ENCODE peak calls at places on chromosomes 16 and 17, in six cellular contexts. H, S, G, E, J and F are unnamed samples.

GRCh38 chr16:188674-189073 is 8.4 kb downstream of the HBQ1 start:
- DNase-seq in H (peak; percentile 52), J (no peak), S (no peak), G (no peak), E (no peak), F (no peak)

GRCh38 chr16:86025706-86026105 is 126.7 kb downstream of the IRF8 start:
- DNase-seq in G (no peak), J (no peak), S (no peak), E (no peak), H (no peak), F (no peak)

GRCh38 chr17:73423159-73423715 is 111.4 kb upstream of the CDC42EP4 start:
- DNase-seq in S (no peak), G (no peak), E (no peak), J (no peak), H (no peak), F (no peak)

GRCh38 chr16:56747486-56748045 is 17.6 kb downstream of the NUP93 start:
- DNase-seq in E (no peak), S (no peak), H (no peak), J (no peak), G (no peak), F (no peak)

GRCh38 chr16:17529982-17530760 is 59.4 kb upstream of the XYLT1 start:
- DNase-seq in H (peak; percentile 69), E (no peak), G (no peak), J (no peak), S (no peak), F (no peak)

GRCh38 chr16:4591706-4592470 is 22.8 kb downstream of the UBALD1 start:
- DNase-seq in S (no peak), J (no peak), E (no peak), H (no peak), G (no peak), F (no peak)

GRCh38 chr16:66287916-66288315 is 78.6 kb upstream of the CDH5 start:
- DNase-seq in S (no peak), J (no peak), G (no peak), E (no peak), H (no peak), F (no peak)

GRCh38 chr16:27028713-27029112 is 38.0 kb upstream of the C16orf82 start:
- DNase-seq in E (no peak), G (no peak), S (no peak), H (no peak), J (no peak), F (no peak)

GRCh38 chr16:9119795-9120194 is 28.4 kb downstream of the HAPSTR1 start:
- DNase-seq in E (peak; percentile 35), J (peak; percentile 97), H (no peak), S (no peak), G (peak; percentile 96), F (no peak)

GRCh38 chr16:85296859-85297698 is 184.8 kb upstream of the CIBAR2 start:
- DNase-seq in S (no peak), G (peak; percentile 28), H (peak; percentile 57), E (peak; percentile 54), J (peak; percentile 59), F (no peak)

GRCh38 chr16:1772362-1772907 is at the start of gene EME2:
- DNase-seq in J (peak; percentile 74), S (no peak), H (peak; percentile 60), E (no peak), G (no peak), F (no peak)

GRCh38 chr16:75697571-75697970 is 3.7 kb downstream of the DUXB start:
- DNase-seq in J (no peak), G (no peak), S (no peak), E (no peak), H (no peak), F (no peak)

GRCh38 chr16:70162041-70162451 is 11.5 kb upstream of the CLEC18C start:
- DNase-seq in G (peak; percentile 34), E (no peak), H (no peak), J (peak; percentile 88), S (no peak), F (no peak)

GRCh38 chr16:54568897-54569807 is 282.6 kb upstream of the IRX3 start:
- DNase-seq in G (no peak), S (no peak), E (no peak), H (no peak), J (no peak), F (no peak)

GRCh38 chr16:83300326-83300725 is 507.5 kb upstream of the HSBP1 start:
- DNase-seq in G (no peak), J (no peak), H (no peak), E (no peak), S (no peak), F (no peak)

GRCh38 chr17:21019976-21020575 is 22.7 kb downstream of the USP22 start:
- DNase-seq in E (peak; percentile 37), G (peak; percentile 54), J (peak; percentile 62), H (peak; percentile 25), S (no peak), F (peak; percentile 26)

GRCh38 chr16:12010388-12011251 is 34.1 kb downstream of the SNX29 start:
- DNase-seq in G (peak; percentile 43), H (peak; percentile 24), S (no peak), J (peak; percentile 39), E (peak; percentile 31), F (no peak)

GRCh38 chr17:35117984-35118383 is 1.7 kb downstream of the RAD51D start:
- DNase-seq in S (no peak), G (peak; percentile 36), E (no peak), H (peak; percentile 31), J (peak; percentile 59), F (no peak)

GRCh38 chr17:79027274-79027924 is 3.4 kb downstream of the C1QTNF1 start:
- DNase-seq in J (peak; percentile 43), G (no peak), E (peak; percentile 32), H (no peak), S (no peak), F (no peak)

GRCh38 chr16:14325921-14326401 is 254.8 kb downstream of the MRTFB start:
- DNase-seq in G (peak; percentile 73), S (no peak), H (no peak), E (peak; percentile 55), J (no peak), F (no peak)

GRCh38 chr16:56470666-56471065 is 19.3 kb downstream of the OGFOD1 start:
- DNase-seq in G (no peak), E (no peak), S (no peak), J (no peak), H (no peak), F (no peak)

GRCh38 chr17:2502911-2503580 is 8.6 kb downstream of the METTL16 start:
- DNase-seq in E (no peak), J (no peak), G (no peak), S (no peak), H (no peak), F (no peak)

GRCh38 chr16:55976815-55977214 is 101.6 kb upstream of the CES5A start:
- DNase-seq in S (no peak), H (no peak), E (no peak), J (no peak), G (no peak), F (no peak)

GRCh38 chr16:35752012-35752772 is 2292.8 kb downstream of the TP53TG3F start:
- DNase-seq in E (no peak), S (no peak), J (no peak), H (no peak), G (no peak), F (no peak)

GRCh38 chr16:35751191-35751941 is 2292.0 kb downstream of the TP53TG3F start:
- DNase-seq in S (no peak), H (no peak), G (no peak), E (no peak), J (no peak), F (no peak)

GRCh38 chr16:35752773-35753558 is 2293.6 kb downstream of the TP53TG3F start:
- DNase-seq in G (no peak), J (no peak), S (no peak), E (no peak), H (no peak), F (no peak)

GRCh38 chr16:35754391-35755369 is 2295.3 kb downstream of the TP53TG3F start:
- DNase-seq in S (no peak), H (no peak), G (no peak), J (no peak), E (no peak), F (no peak)

DNA sequence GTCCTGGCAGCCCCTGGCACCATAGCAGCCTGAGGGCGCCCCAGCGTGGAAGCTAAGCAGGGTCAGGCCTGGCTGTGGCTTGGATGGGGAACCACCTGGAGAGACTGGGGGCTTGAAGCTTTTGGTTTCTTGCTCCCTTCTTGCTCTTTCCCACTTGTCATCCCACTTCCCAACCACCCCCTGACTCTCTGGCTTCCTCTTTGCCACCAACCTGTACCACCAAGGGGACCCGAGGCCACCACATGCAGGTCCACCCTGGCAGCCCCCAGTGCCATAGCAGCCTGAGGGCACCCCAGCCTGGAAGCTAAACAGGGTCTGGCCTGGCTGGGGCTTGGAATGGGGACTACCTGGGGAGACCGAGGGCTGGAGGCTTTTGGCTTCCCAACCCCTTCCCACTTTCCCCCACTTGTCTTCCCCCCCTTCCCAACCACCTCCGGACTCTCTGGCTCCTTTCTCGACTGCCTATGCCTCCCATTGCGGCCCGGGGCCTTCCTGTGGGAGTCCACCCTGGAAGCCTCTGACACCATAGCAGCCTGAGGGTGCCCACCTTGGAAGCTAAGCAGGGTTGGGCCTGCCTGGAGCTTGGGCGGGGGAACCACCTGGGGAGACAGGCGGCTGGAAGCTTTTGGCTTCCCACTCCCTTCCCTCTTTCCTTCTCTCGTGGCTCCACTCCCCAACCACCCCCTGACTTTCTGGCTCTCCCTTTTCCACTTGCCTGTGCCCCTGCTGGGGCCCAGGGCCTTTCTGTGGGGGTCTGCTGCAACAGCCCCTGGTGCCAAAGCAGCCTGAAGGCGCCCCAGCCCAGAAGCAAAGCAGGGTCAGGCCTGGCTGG is 2294.4 kb downstream of the TP53TG3F start:
- DNase-seq in J (no peak), G (no peak), H (no peak), S (no peak), E (no peak), F (no peak)
- H3K9me3 ChIP-seq in J (no peaks in the 10 kb centered on the region), G (no peaks in the 10 kb centered on the region), H (no peaks in the 10 kb centered on the region), S (no peaks in the 10 kb centered on the region), E (no peaks in the 10 kb centered on the region), F (no peaks in the 10 kb centered on the region)

GRCh38 chr16:48590476-48590875 is 19.5 kb downstream of the N4BP1 start:
- DNase-seq in S (no peak), J (no peak), G (no peak), E (no peak), H (no peak), F (no peak)
- H3K9me3 ChIP-seq in S (no peaks in the 10 kb centered on the region), J (no peaks in the 10 kb centered on the region), G (peaks cover 5% of the 10 kb centered on the region), E (no peaks in the 10 kb centered on the region), H (no peaks in the 10 kb centered on the region), F (no peaks in the 10 kb centered on the region)

DNA sequence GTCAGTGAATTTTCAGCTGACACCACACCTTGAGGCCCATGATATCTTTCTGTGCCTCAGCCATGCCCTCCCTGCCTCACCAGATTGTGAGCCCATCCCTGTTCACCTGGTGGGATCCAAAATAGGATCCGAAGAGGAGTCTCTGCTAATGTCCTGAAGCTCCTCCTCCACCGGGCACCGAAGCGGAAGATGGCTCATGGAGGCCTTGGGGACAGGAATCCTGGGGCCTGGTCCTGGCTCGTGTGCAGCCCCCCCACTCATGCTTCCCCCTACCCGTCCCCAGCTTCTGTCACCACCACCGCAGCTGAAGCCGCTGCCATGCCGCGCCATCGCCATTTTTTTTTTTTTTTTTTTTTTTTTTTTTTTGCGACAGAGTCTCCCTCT is 1683.4 kb downstream of the TP53TG3F start:
- DNase-seq in H (no peak), J (no peak), G (no peak), E (no peak), S (no peak), F (no peak)
- H3K9me3 ChIP-seq in H (no peaks in the 10 kb centered on the region), J (no peaks in the 10 kb centered on the region), G (no peaks in the 10 kb centered on the region), E (no peaks in the 10 kb centered on the region), S (no peaks in the 10 kb centered on the region), F (no peaks in the 10 kb centered on the region)

DNA sequence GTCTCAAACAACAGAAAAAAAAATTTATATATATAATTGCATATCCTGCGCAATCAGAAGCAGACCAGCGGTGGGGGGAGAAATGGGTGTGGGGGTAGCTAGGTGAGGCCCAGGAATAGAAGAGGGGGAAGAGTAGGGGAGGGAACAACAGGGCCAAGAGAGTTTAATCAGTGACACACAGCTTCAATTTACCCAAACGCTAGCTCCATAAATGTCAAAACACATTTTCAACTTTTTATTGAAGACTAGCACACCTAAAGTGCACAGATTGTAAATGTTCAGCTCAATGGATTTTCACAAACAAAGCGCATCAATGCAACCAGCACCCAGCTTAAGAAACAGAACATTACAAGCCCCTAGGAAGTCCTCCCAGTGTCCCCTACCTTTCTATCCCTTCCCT is 24.8 kb upstream of the NAGS start:
- DNase-seq in G (no peak), H (no peak), S (no peak), E (no peak), J (no peak), F (no peak)
- H3K9me3 ChIP-seq in G (no peaks in the 10 kb centered on the region), H (no peaks in the 10 kb centered on the region), S (no peaks in the 10 kb centered on the region), E (no peaks in the 10 kb centered on the region), J (no peaks in the 10 kb centered on the region), F (no peaks in the 10 kb centered on the region)